ENCODE peak calls at places on chromosomes 6 and 20, in six cellular contexts. S is Jurkat, Clone E6-1; A is naive thymus-derived CD4-positive, alpha-beta T cell; R is GM12865; H is cardiac fibroblast; B is dorsolateral prefrontal cortex. K is an unnamed sample.
A peak's percentile ranks its signal among the peaks of the same experiment; 100 is the strongest.

GRCh38 chr20:49496043-49496442 is 13.6 kb upstream of the KCNB1 start:
- DNase-seq in R (no peak), S (no peak), A (no peak), H (no peak), B (no peak), K (no peak)

GRCh38 chr6:41596807-41597206 is 41.5 kb upstream of the MDFI start:
- DNase-seq in R (no peak), S (no peak), B (no peak), A (no peak), H (no peak), K (no peak)

GRCh38 chr20:45128066-45128465 is 3.8 kb upstream of the WFDC12 start:
- DNase-seq in A (no peak), H (no peak), B (no peak), R (no peak), S (no peak), K (no peak)

GRCh38 chr6:166619912-166620311 is 7.1 kb downstream of the RPS6KA2 start:
- DNase-seq in S (no peak), B (no peak), R (no peak), H (peak; percentile 99), A (no peak), K (no peak)

GRCh38 chr20:51680067-51680749 is 88.0 kb downstream of the ATP9A start:
- DNase-seq in H (no peak), S (no peak), B (no peak), R (no peak), A (no peak), K (no peak)

GRCh38 chr6:153043719-153044118 is 41.2 kb upstream of the MTRF1L start:
- DNase-seq in R (no peak), S (no peak), H (no peak), A (no peak), B (no peak), K (no peak)

GRCh38 chr6:160583805-160584204 is 80.3 kb downstream of the LPA start:
- DNase-seq in A (no peak), H (peak; percentile 5), R (no peak), B (no peak), S (no peak), K (no peak)

GRCh38 chr6:155481215-155481614 is 25.6 kb upstream of the NOX3 start:
- DNase-seq in S (no peak), A (no peak), H (peak; percentile 73), B (no peak), R (no peak), K (no peak)

GRCh38 chr6:135250751-135251356 is 69.7 kb downstream of the MYB start:
- DNase-seq in R (no peak), H (no peak), S (no peak), B (no peak), A (no peak), K (no peak)

GRCh38 chr20:57342829-57343228 is 8.2 kb upstream of the RAE1 start:
- DNase-seq in A (no peak), S (no peak), R (no peak), B (no peak), H (peak; percentile 37), K (no peak)

GRCh38 chr6:98835149-98836024 is 1.0 kb downstream of the POU3F2 start:
- DNase-seq in A (no peak), H (no peak), B (no peak), S (no peak), R (no peak), K (no peak)

GRCh38 chr6:15434263-15434662 is 188.4 kb downstream of the JARID2 start:
- DNase-seq in B (no peak), R (peak; percentile 38), A (no peak), S (no peak), H (no peak), K (no peak)

GRCh38 chr6:15434823-15435380 is 189.0 kb downstream of the JARID2 start:
- DNase-seq in S (no peak), H (no peak), A (no peak), R (peak; percentile 56), B (no peak), K (no peak)

GRCh38 chr6:15431762-15432495 is 186.1 kb downstream of the JARID2 start:
- DNase-seq in H (peak; percentile 53), S (no peak), B (no peak), A (no peak), R (no peak), K (no peak)

GRCh38 chr6:15435468-15435867 is 189.6 kb downstream of the JARID2 start:
- DNase-seq in S (no peak), A (no peak), H (no peak), B (no peak), R (no peak), K (no peak)

DNA sequence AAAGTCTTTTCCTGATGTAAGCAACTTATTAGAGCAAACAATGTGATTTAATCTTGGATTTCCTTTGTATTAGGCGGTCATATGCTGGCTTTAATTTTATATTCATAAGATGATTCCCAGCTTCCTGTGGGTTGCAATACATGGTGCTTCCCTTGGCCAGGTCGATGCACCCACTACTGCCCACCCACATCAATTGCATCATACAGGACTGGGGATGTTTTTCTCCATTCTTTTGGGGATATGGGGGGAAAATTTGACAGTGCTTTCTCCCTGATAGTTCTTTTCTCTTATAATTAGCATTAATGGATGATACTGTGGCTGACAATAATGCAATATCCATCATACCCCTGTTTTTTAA is 187.6 kb downstream of the JARID2 start:
- DNase-seq in A (no peak), B (no peak), H (no peak), R (no peak), S (no peak), K (no peak)
- H3K4me3 ChIP-seq in A (no peak overlapping the region), B (no peak overlapping the region), H (no peak overlapping the region), R (no peak overlapping the region), S (no peak overlapping the region), K (no peak overlapping the region)

GRCh38 chr20:53678990-53679596 is 85.5 kb upstream of the ZNF217 start:
- DNase-seq in S (no peak), R (no peak), A (no peak), B (no peak), H (peak; percentile 44), K (no peak)
- H3K4me3 ChIP-seq in S (no peak overlapping the region), R (no peak overlapping the region), A (no peak overlapping the region), B (no peak overlapping the region), H (no peak overlapping the region), K (no peak overlapping the region)

GRCh38 chr6:53333439-53334408 is 15.0 kb downstream of the ELOVL5 start:
- DNase-seq in R (no peak), B (no peak), H (no peak), A (no peak), S (no peak), K (no peak)

GRCh38 chr6:53338304-53338703 is 10.4 kb downstream of the ELOVL5 start:
- DNase-seq in S (no peak), R (no peak), A (no peak), B (no peak), H (no peak), K (no peak)

GRCh38 chr6:53339424-53339823 is 9.3 kb downstream of the ELOVL5 start:
- DNase-seq in A (no peak), R (no peak), S (no peak), H (no peak), B (no peak), K (no peak)

GRCh38 chr6:53335224-53335994 is 13.3 kb downstream of the ELOVL5 start:
- DNase-seq in A (peak; percentile 47), H (no peak), B (no peak), R (peak; percentile 94), S (no peak), K (peak; percentile 93)

GRCh38 chr6:53336070-53336469 is 12.7 kb downstream of the ELOVL5 start:
- DNase-seq in R (no peak), A (no peak), B (no peak), S (no peak), H (no peak), K (no peak)
- H3K4me3 ChIP-seq in R (peak overlapping the region; percentile 58), A (peak overlapping the region; percentile 50), B (no peak overlapping the region), S (peak overlapping the region; percentile 29), H (no peak overlapping the region), K (peak overlapping the region; percentile 67)

GRCh38 chr6:34671801-34672656 is 24.5 kb downstream of the ILRUN start:
- DNase-seq in S (peak; percentile 57), A (peak; percentile 27), H (peak; percentile 85), R (peak; percentile 94), B (no peak), K (peak; percentile 74)
- H3K4me3 ChIP-seq in S (no peak overlapping the region), A (peak overlapping the region; percentile 37), H (no peak overlapping the region), R (peak overlapping the region; percentile 66), B (no peak overlapping the region), K (peak overlapping the region; percentile 54)

GRCh38 chr20:32111287-32111686 is 1.8 kb downstream of the TM9SF4 start:
- DNase-seq in S (no peak), R (no peak), B (no peak), H (no peak), A (no peak), K (no peak)

GRCh38 chr20:32109392-32110172 is at the start of gene TM9SF4:
- DNase-seq in S (peak; percentile 96), A (peak; percentile 87), R (peak; percentile 97), H (peak; percentile 97), B (peak; percentile 95), K (peak; percentile 98)

GRCh38 chr20:32111763-32112162 is 2.2 kb downstream of the TM9SF4 start:
- DNase-seq in S (no peak), H (no peak), A (no peak), B (no peak), R (no peak), K (no peak)

GRCh38 chr20:32110173-32110704 is 725 bp downstream of the TM9SF4 start:
- DNase-seq in S (no peak), R (no peak), A (no peak), B (no peak), H (no peak), K (no peak)

DNA sequence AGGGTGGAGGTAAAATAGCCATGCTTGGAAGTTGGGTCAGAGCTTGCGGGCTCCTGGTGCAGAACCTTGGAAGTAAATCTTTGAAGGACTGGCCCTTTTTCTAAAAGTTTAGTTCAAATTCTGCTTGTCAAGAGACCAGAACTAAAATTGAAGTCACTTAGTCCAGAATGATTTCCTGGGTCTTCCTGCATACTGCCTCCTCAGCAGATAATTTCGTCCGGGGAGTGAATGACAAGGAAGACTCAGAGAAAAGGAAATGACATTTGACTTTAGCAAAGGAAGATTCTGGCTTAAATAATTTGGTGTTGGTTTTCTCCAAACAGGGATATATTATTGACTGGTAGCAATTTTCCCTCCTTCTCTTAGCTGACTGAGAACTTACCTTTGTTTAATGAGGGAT is 1.2 kb downstream of the TM9SF4 start:
- DNase-seq in B (no peak), S (no peak), R (no peak), A (no peak), H (no peak), K (no peak)
- H3K4me3 ChIP-seq in B (peak overlapping the region; percentile 98), S (peak overlapping the region; percentile 97), R (peak overlapping the region; percentile 93), A (no peak overlapping the region), H (peak overlapping the region; percentile 96), K (peak overlapping the region; percentile 82)

K was measured in OCI-LY7.